ENCODE peak calls at places on chromosomes 2 and 18, in ten cellular contexts. L, B, W, G, K, T, M, A, F and Z are unnamed samples.

GRCh38 chr2:233094614-233095013 is 34.5 kb downstream of the INPP5D start:
- DNase-seq in L (no peak), B (no peak), W (no peak), G (no peak), K (peak; percentile 11), T (peak; percentile 19), M (no peak), A (no peak), F (no peak), Z (no peak)

GRCh38 chr2:15969214-15969613 is 28.9 kb downstream of the MYCN start:
- DNase-seq in L (no peak), B (no peak), W (no peak), G (no peak), K (no peak), T (no peak), M (no peak), A (no peak), F (no peak), Z (no peak)

GRCh38 chr2:40371525-40372277 is 80.2 kb downstream of the SLC8A1 start:
- DNase-seq in L (no peak), B (no peak), W (no peak), G (peak; percentile 69), K (peak; percentile 65), T (no peak), M (no peak), A (peak; percentile 87), F (no peak), Z (peak; percentile 52)

GRCh38 chr18:21502661-21503060 is 97.8 kb downstream of the ESCO1 start:
- DNase-seq in L (no peak), B (no peak), W (no peak), G (no peak), K (no peak), T (no peak), M (no peak), A (no peak), F (no peak), Z (no peak)

GRCh38 chr2:100983201-100983600 is 18.9 kb upstream of the RPL31 start:
- DNase-seq in L (no peak), B (no peak), W (no peak), G (no peak), K (no peak), T (no peak), M (no peak), A (no peak), F (no peak), Z (no peak)

GRCh38 chr2:190978389-190979053 is 35.5 kb downstream of the STAT1 start:
- DNase-seq in L (no peak), B (no peak), W (no peak), G (no peak), K (peak; percentile 54), T (no peak), M (no peak), A (peak; percentile 46), F (no peak), Z (no peak)

GRCh38 chr18:61882296-61883004 is 10.4 kb downstream of the RNF152 start:
- DNase-seq in L (no peak), B (no peak), W (no peak), G (no peak), K (no peak), T (no peak), M (no peak), A (peak; percentile 62), F (no peak), Z (no peak)

GRCh38 chr18:37520508-37520907 is 45.1 kb downstream of the CELF4 start:
- DNase-seq in L (no peak), B (no peak), W (no peak), G (no peak), K (no peak), T (no peak), M (no peak), A (no peak), F (no peak), Z (no peak)

GRCh38 chr18:41579185-41579584 is 375.8 kb upstream of the PIK3C3 start:
- DNase-seq in L (no peak), B (no peak), W (no peak), G (no peak), K (peak; percentile 66), T (no peak), M (no peak), A (no peak), F (no peak), Z (no peak)

GRCh38 chr2:35548171-35548570 is 807.4 kb upstream of the CRIM1 start:
- DNase-seq in L (no peak), B (no peak), W (no peak), G (no peak), K (no peak), T (no peak), M (no peak), A (peak; percentile 0), F (no peak), Z (no peak)

GRCh38 chr18:58057291-58057965 is 13.4 kb downstream of the NEDD4L start:
- DNase-seq in L (no peak), B (no peak), W (no peak), G (no peak), K (no peak), T (no peak), M (no peak), A (no peak), F (no peak), Z (no peak)

GRCh38 chr2:9478526-9478925 is 4.2 kb downstream of the IAH1 start:
- DNase-seq in L (no peak), B (no peak), W (no peak), G (no peak), K (no peak), T (no peak), M (no peak), A (no peak), F (no peak), Z (no peak)

GRCh38 chr2:85830645-85831044 is 58.1 kb downstream of the ST3GAL5 start:
- DNase-seq in L (no peak), B (no peak), W (no peak), G (no peak), K (no peak), T (no peak), M (no peak), A (no peak), F (no peak), Z (no peak)

GRCh38 chr18:60377778-60378469 is 5.3 kb upstream of the MC4R start:
- DNase-seq in L (no peak), B (no peak), W (no peak), G (no peak), K (no peak), T (no peak), M (no peak), A (peak; percentile 32), F (no peak), Z (no peak)

GRCh38 chr2:108396845-108397244 is 19.1 kb downstream of the SULT1C4 start:
- DNase-seq in L (no peak), B (no peak), W (peak; percentile 28), G (no peak), K (peak; percentile 63), T (no peak), M (no peak), A (peak; percentile 48), F (no peak), Z (no peak)